ENCODE peak calls at places on chromosomes 6 and 20, in six cellular contexts. C is neural progenitor cell, K is aorta, X is OCI-LY7, W is fibroblast of the aortic adventitia, H is pancreas. G is an unnamed sample.

GRCh38 chr20:46222521-46223007 is 85.7 kb downstream of the CDH22 start:
- DNase-seq in C (peak), K (no peak), X (no peak), W (no peak), H (no peak), G (no peak)

GRCh38 chr6:119493980-119494379 is 144.4 kb upstream of the MAN1A1 start:
- DNase-seq in C (no peak), K (no peak), X (no peak), W (no peak), H (no peak), G (no peak)

GRCh38 chr6:137226682-137227081 is 7.5 kb upstream of the IFNGR1 start:
- DNase-seq in C (no peak), K (no peak), X (no peak), W (no peak), H (no peak), G (no peak)

GRCh38 chr20:23367770-23368169 is 5.8 kb downstream of the GZF1 start:
- DNase-seq in C (no peak), K (no peak), X (no peak), W (no peak), H (no peak), G (no peak)

GRCh38 chr6:126307859-126308258 is 32.1 kb upstream of the CENPW start:
- DNase-seq in C (no peak), K (no peak), X (no peak), W (peak), H (no peak), G (no peak)

GRCh38 chr6:129251669-129252376 is 368.9 kb downstream of the LAMA2 start:
- DNase-seq in C (peak), K (peak), X (peak), W (peak), H (peak), G (peak)

GRCh38 chr6:102677225-102677624 is 1283.7 kb downstream of the GRIK2 start:
- DNase-seq in C (no peak), K (no peak), X (no peak), W (no peak), H (no peak), G (no peak)

GRCh38 chr6:155444120-155444917 is 11.3 kb downstream of the NOX3 start:
- DNase-seq in C (no peak), K (no peak), X (no peak), W (peak), H (no peak), G (no peak)

GRCh38 chr6:156957931-156958547 is 180.9 kb downstream of the ARID1B start:
- DNase-seq in C (no peak), K (no peak), X (no peak), W (peak), H (no peak), G (no peak)

GRCh38 chr6:118558811-118559217 is 10.7 kb downstream of the PLN start:
- DNase-seq in C (no peak), K (no peak), X (no peak), W (no peak), H (no peak), G (peak)

GRCh38 chr20:23375827-23376226 is 13.8 kb downstream of the GZF1 start:
- DNase-seq in C (no peak), K (no peak), X (no peak), W (no peak), H (no peak), G (no peak)

GRCh38 chr6:168194732-168195565 is 115.9 kb upstream of the FRMD1 start:
- DNase-seq in C (no peak), K (peak), X (no peak), W (no peak), H (no peak), G (no peak)

GRCh38 chr20:33731693-33732165 is at the start of gene ZNF341:
- DNase-seq in C (peak), K (peak), X (peak), W (no peak), H (peak), G (peak)

GRCh38 chr20:23047738-23048214 is 1.7 kb downstream of the THBD start:
- DNase-seq in C (peak), K (peak), X (no peak), W (no peak), H (no peak), G (no peak)

GRCh38 chr6:35511980-35512379 is 716 bp downstream of the TULP1 start:
- DNase-seq in C (no peak), K (no peak), X (no peak), W (no peak), H (no peak), G (no peak)

GRCh38 chr6:35443341-35444030 is 8.7 kb upstream of the FANCE start:
- DNase-seq in C (no peak), K (no peak), X (no peak), W (no peak), H (no peak), G (no peak)

GRCh38 chr6:134722429-134722828 is 227.5 kb downstream of the ALDH8A1 start:
- DNase-seq in C (no peak), K (no peak), X (no peak), W (peak), H (no peak), G (no peak)

GRCh38 chr20:33650111-33650752 is 11.9 kb upstream of the C20orf144 start:
- DNase-seq in C (no peak), K (no peak), X (no peak), W (no peak), H (no peak), G (no peak)

GRCh38 chr6:82144007-82144851 is 103.3 kb downstream of the IBTK start:
- DNase-seq in C (peak), K (no peak), X (no peak), W (peak), H (peak), G (no peak)

GRCh38 chr20:17969276-17969883 is 562 bp downstream of the MGME1 start:
- DNase-seq in C (peak), K (no peak), X (peak), W (no peak), H (no peak), G (no peak)

GRCh38 chr6:139891471-139891870 is 517.0 kb upstream of the CITED2 start:
- DNase-seq in C (no peak), K (no peak), X (no peak), W (no peak), H (no peak), G (no peak)

GRCh38 chr6:81451787-81452186 is 300.7 kb downstream of the TENT5A start:
- DNase-seq in C (no peak), K (no peak), X (no peak), W (peak), H (no peak), G (no peak)

GRCh38 chr20:37790900-37791299 is 97.1 kb downstream of the CTNNBL1 start:
- DNase-seq in C (no peak), K (no peak), X (no peak), W (no peak), H (no peak), G (no peak)

GRCh38 chr20:40279390-40279789 is 409.6 kb downstream of the MAFB start:
- DNase-seq in C (no peak), K (no peak), X (no peak), W (peak), H (no peak), G (no peak)

GRCh38 chr6:157613011-157613522 is 210.0 kb upstream of the SNX9 start:
- DNase-seq in C (no peak), K (no peak), X (no peak), W (peak), H (no peak), G (no peak)

GRCh38 chr20:34390769-34391447 is 27.8 kb downstream of the ITCH start:
- DNase-seq in C (no peak), K (peak), X (no peak), W (peak), H (peak), G (no peak)

GRCh38 chr6:82720992-82721391 is 344.6 kb downstream of the UBE3D start:
- DNase-seq in C (no peak), K (no peak), X (no peak), W (no peak), H (no peak), G (no peak)

GRCh38 chr20:23668477-23668951 is 20.3 kb downstream of the CST4 start:
- DNase-seq in C (peak), K (no peak), X (peak), W (peak), H (peak), G (peak)

GRCh38 chr6:43799671-43800623 is 29.9 kb downstream of the VEGFA start:
- DNase-seq in C (no peak), K (no peak), X (peak), W (no peak), H (no peak), G (peak)

GRCh38 chr6:32192608-32193039 is at the start of gene GPSM3:
- DNase-seq in C (no peak), K (no peak), X (peak), W (no peak), H (no peak), G (peak)

GRCh38 chr6:34953084-34954025 is 64.3 kb downstream of the ANKS1A start:
- DNase-seq in C (no peak), K (no peak), X (no peak), W (peak), H (peak), G (no peak)

GRCh38 chr6:160139420-160139851 is 17.8 kb downstream of the SLC22A1 start:
- DNase-seq in C (no peak), K (no peak), X (no peak), W (peak), H (no peak), G (no peak)

GRCh38 chr6:126054258-126054702 is 67.9 kb downstream of the TRMT11 start:
- DNase-seq in C (no peak), K (no peak), X (no peak), W (no peak), H (peak), G (peak)

GRCh38 chr6:55450007-55450406 is 122.7 kb downstream of the GFRAL start:
- DNase-seq in C (no peak), K (no peak), X (no peak), W (no peak), H (no peak), G (no peak)

GRCh38 chr6:19891446-19891845 is 54.3 kb downstream of the ID4 start:
- DNase-seq in C (no peak), K (no peak), X (no peak), W (no peak), H (no peak), G (no peak)

GRCh38 chr6:129884211-129884610 is 23.1 kb upstream of the TMEM244 start:
- DNase-seq in C (no peak), K (no peak), X (no peak), W (no peak), H (no peak), G (no peak)

GRCh38 chr20:37382539-37383120 is 36.7 kb downstream of the SRC start:
- DNase-seq in C (no peak), K (no peak), X (no peak), W (no peak), H (no peak), G (no peak)

GRCh38 chr6:158536084-158536890 is 23.6 kb upstream of the TMEM181 start:
- DNase-seq in C (peak), K (peak), X (peak), W (peak), H (peak), G (peak)

DNA sequence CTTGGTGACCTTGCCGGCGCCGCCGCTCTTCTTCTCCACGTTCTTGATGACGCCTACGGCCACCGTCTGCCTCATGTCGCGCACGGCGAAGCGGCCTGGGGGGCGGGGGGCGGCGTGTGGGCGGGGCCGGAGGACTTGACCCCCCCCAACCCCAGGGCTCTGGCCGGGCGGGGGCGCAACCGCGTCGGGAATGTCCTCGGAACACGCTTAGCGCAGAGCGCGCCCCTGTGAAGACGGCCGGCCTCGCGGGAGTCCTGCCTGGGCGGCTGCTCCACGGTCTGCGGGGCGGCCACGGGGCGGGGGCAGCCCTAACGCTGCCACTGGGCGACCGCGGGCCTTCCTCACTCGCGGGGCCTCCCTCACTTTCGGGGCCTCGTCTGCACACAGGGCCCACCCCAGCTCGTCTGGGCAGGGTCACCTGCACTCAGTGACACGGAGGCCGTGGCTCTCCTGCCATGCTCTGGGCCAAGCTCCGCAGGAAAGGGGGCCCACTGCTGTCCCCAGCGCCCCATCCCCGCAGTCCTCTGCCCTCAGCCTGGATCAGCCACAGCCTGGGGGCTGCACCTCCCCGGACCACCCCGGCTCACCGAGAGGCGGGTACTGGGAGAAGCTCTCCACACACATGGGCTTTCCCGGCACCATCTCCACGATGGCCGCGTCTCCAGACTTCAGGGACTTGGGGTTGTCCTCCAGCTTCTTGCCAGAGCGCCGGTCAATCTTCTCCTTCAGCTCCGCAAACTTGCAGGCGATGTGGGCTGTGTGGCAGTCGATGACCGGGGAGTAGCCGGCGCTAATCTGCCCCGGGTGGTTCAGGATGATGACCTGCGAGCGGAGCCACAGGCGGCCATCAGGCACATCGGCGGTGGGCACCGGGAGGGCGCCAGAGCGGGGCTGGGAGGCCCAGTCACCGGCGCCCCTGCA is 10.3 kb downstream of the EEF1A2 start:
- DNase-seq in C (peak), K (no peak), X (no peak), W (no peak), H (no peak), G (no peak)
- H3K4me3 ChIP-seq in C (peak), K (no peak), X (no peak), W (no peak), H (no peak), G (no peak)

GRCh38 chr6:170289108-170289931 is 1.6 kb downstream of the DLL1 start:
- DNase-seq in C (peak), K (no peak), X (no peak), W (no peak), H (no peak), G (no peak)
- H3K4me3 ChIP-seq in C (peak), K (peak), X (no peak), W (peak), H (peak), G (peak)

GRCh38 chr6:31179896-31180295 is 9.4 kb upstream of the POU5F1 start:
- DNase-seq in C (no peak), K (peak), X (no peak), W (no peak), H (no peak), G (no peak)
- H3K4me3 ChIP-seq in C (no peak), K (no peak), X (peak), W (peak), H (no peak), G (no peak)

GRCh38 chr6:28810655-28811053 is 113.1 kb downstream of the TRIM27 start:
- DNase-seq in C (peak), K (no peak), X (no peak), W (no peak), H (no peak), G (no peak)

GRCh38 chr6:28807682-28808280 is 116.0 kb downstream of the TRIM27 start:
- DNase-seq in C (peak), K (no peak), X (peak), W (peak), H (no peak), G (peak)

GRCh38 chr6:28811873-28812272 is 111.9 kb downstream of the TRIM27 start:
- DNase-seq in C (peak), K (no peak), X (peak), W (no peak), H (no peak), G (no peak)

GRCh38 chr6:28808383-28808782 is 115.4 kb downstream of the TRIM27 start:
- DNase-seq in C (no peak), K (no peak), X (no peak), W (no peak), H (no peak), G (no peak)

DNA sequence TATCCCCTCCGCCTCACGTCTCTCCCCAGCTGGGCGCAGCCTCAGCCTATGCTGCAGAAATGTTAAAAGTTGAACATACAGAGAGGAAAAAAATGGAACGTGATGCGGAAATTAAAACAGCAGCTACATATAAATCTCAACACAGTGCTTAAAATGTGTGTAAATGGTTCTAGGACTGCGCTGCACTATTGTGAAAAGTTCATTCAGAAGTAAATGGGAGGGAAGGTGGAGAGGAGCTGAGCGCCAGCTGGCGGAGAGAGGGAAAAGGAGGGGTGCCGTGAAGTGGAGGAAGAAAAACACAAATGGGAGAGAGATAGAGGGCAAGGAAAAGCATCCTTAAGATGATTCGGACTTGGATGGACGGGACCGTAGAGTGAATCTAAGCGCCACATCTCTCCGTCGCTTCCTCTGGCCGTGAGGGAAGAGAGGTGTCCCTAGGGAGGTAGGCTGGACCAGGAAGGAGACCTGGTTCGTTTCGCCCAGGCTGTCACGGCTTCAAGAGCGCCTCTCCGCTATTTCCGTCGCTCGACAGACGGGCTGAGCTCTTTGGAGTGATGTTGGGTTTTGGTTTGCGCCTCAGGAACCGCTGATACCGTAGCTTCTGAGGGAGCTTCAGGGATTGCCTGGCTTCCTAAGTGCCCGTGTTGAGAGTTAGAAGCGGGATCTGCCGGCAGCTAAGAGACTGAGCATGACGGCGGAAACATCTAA is 113.7 kb downstream of the TRIM27 start:
- DNase-seq in C (peak), K (no peak), X (no peak), W (no peak), H (no peak), G (no peak)
- H3K4me3 ChIP-seq in C (peak), K (no peak), X (no peak), W (peak), H (no peak), G (peak)

GRCh38 chr20:31572042-31572700 is 32.9 kb upstream of the ID1 start:
- DNase-seq in C (no peak), K (no peak), X (no peak), W (no peak), H (no peak), G (no peak)
- H3K4me3 ChIP-seq in C (peak), K (no peak), X (peak), W (peak), H (peak), G (peak)

G was measured in Jurkat, Clone E6-1.